ENCODE peak calls at places on chromosomes 7 and 10, in eight cellular contexts. N, X, V, G, D, I, F and Y are unnamed samples.

GRCh38 chr7:20408467-20408826 is 77.7 kb downstream of the ITGB8 start:
- DNase-seq in N (no peak), X (peak), V (peak), G (peak), D (no peak), I (peak), F (no peak), Y (peak)

GRCh38 chr7:51027256-51028127 is 244.8 kb upstream of the GRB10 start:
- DNase-seq in N (no peak), X (no peak), V (no peak), G (no peak), D (no peak), I (no peak), F (no peak), Y (no peak)

GRCh38 chr10:88541116-88541626 is 41.9 kb downstream of the RNLS start:
- DNase-seq in N (no peak), X (no peak), V (peak), G (peak), D (no peak), I (no peak), F (no peak), Y (peak)

GRCh38 chr7:158263110-158263963 is 324.3 kb downstream of the PTPRN2 start:
- DNase-seq in N (no peak), X (no peak), V (no peak), G (no peak), D (no peak), I (no peak), F (no peak), Y (no peak)

GRCh38 chr10:98460837-98461499 is 14.2 kb upstream of the HPS1 start:
- DNase-seq in N (no peak), X (peak), V (peak), G (peak), D (no peak), I (peak), F (no peak), Y (peak)

GRCh38 chr10:14659626-14660196 is 115.0 kb downstream of the FAM107B start:
- DNase-seq in N (peak), X (no peak), V (no peak), G (no peak), D (peak), I (no peak), F (no peak), Y (no peak)

GRCh38 chr7:114825423-114825951 is 96.4 kb upstream of the MDFIC start:
- DNase-seq in N (no peak), X (no peak), V (no peak), G (no peak), D (no peak), I (no peak), F (no peak), Y (no peak)

GRCh38 chr10:17344206-17344605 is 110.2 kb downstream of the ST8SIA6 start:
- DNase-seq in N (no peak), X (no peak), V (no peak), G (peak), D (no peak), I (no peak), F (no peak), Y (no peak)

GRCh38 chr10:100209303-100209702 is 20.1 kb downstream of the CHUK start:
- DNase-seq in N (no peak), X (peak), V (no peak), G (no peak), D (no peak), I (no peak), F (no peak), Y (peak)

GRCh38 chr10:133353202-133353959 is 4.4 kb downstream of the FUOM start:
- DNase-seq in N (no peak), X (no peak), V (no peak), G (no peak), D (no peak), I (no peak), F (peak), Y (no peak)

GRCh38 chr10:17954856-17955255 is 3.1 kb downstream of the SLC39A12 start:
- DNase-seq in N (no peak), X (peak), V (no peak), G (peak), D (no peak), I (no peak), F (no peak), Y (peak)

GRCh38 chr10:16481052-16481728 is 40.5 kb downstream of the C1QL3 start:
- DNase-seq in N (no peak), X (no peak), V (no peak), G (no peak), D (no peak), I (no peak), F (no peak), Y (no peak)

GRCh38 chr10:11142809-11143208 is 125.1 kb downstream of the CELF2 start:
- DNase-seq in N (no peak), X (no peak), V (no peak), G (no peak), D (no peak), I (no peak), F (no peak), Y (no peak)

GRCh38 chr10:77504870-77505257 is 132.7 kb downstream of the KCNMA1 start:
- DNase-seq in N (no peak), X (no peak), V (no peak), G (peak), D (no peak), I (peak), F (no peak), Y (no peak)

GRCh38 chr7:70470751-70471150 is 661.2 kb upstream of the GALNT17 start:
- DNase-seq in N (no peak), X (no peak), V (no peak), G (no peak), D (no peak), I (no peak), F (no peak), Y (no peak)

GRCh38 chr7:94348142-94348541 is 46.6 kb upstream of the COL1A2 start:
- DNase-seq in N (no peak), X (peak), V (peak), G (peak), D (no peak), I (no peak), F (no peak), Y (peak)

GRCh38 chr10:62231805-62232204 is 36.8 kb downstream of the RTKN2 start:
- DNase-seq in N (no peak), X (no peak), V (no peak), G (no peak), D (no peak), I (no peak), F (no peak), Y (no peak)

GRCh38 chr10:14244801-14245211 is 85.9 kb downstream of the FRMD4A start:
- DNase-seq in N (no peak), X (peak), V (peak), G (peak), D (no peak), I (peak), F (no peak), Y (no peak)

GRCh38 chr7:2204446-2204845 is 28.3 kb downstream of the MAD1L1 start:
- DNase-seq in N (no peak), X (no peak), V (no peak), G (no peak), D (no peak), I (no peak), F (no peak), Y (no peak)

DNA sequence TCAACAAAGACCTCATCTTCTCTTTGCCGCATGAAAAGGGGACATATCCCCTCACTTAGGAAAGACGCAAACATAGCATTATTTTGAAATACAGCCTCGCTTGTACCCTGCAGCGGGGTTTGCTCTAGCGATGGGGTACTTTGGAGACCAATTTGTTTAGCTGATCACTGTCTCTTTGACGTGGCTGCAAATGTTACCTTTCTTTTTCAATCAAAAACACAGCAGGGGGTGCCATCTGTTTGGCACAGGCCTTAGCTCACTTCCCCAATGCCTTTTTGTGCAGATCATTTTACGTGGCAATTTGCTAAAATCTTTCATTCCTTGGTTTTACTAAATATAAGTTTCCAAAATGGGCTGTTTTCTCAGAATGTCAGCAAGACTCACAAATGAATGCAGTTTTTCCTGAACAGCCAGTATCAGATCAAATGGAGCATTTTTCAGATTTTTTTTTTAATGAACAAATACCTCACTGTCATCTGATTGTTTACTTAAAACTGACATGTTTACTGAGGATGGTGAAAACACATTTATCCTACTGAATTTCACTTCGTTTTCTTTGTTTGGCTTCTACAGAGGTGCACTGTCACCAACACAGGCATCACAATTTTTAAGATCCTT is 206.2 kb downstream of the SKAP2 start:
- DNase-seq in N (no peak), X (no peak), V (no peak), G (no peak), D (no peak), I (peak), F (no peak), Y (no peak)
- H3K4me3 ChIP-seq in N (no peak), X (no peak), V (no peak), G (no peak), D (no peak), I (no peak), F (no peak), Y (no peak)

DNA sequence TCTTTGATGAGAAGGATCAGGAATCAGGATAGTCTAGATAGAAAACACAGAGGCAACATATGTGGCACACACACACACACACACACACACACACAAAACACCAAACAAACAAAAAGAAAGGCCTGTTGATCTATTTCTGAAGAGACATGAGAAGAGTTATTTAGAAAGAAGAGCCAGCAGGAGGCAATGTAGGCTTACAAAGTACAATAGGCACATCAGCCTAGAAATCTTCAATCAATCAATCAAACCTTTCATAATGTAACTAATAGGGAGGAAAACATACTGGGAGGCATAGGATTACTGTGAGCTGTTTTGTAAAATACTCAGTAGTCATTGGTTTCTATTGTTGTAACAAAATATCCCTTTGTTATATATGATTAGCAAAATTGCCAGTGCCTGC is 47.3 kb upstream of the TES start:
- DNase-seq in N (no peak), X (no peak), V (no peak), G (no peak), D (no peak), I (no peak), F (no peak), Y (no peak)
- TF ChIP-seq CTCF in N (no peak), X (no peak), V (no peak), G (peak), D (peak), I (peak), F (no peak), Y (no peak)

GRCh38 chr7:44057849-44058758 is 7.3 kb downstream of the PGAM2 start:
- DNase-seq in N (no peak), X (no peak), V (no peak), G (no peak), D (no peak), I (no peak), F (no peak), Y (no peak)

GRCh38 chr7:44057181-44057848 is 8.1 kb downstream of the PGAM2 start:
- DNase-seq in N (no peak), X (no peak), V (no peak), G (no peak), D (no peak), I (no peak), F (no peak), Y (no peak)

GRCh38 chr7:44059219-44060090 is 5.9 kb downstream of the PGAM2 start:
- DNase-seq in N (no peak), X (no peak), V (no peak), G (no peak), D (no peak), I (no peak), F (peak), Y (no peak)

GRCh38 chr7:44058759-44059218 is 6.6 kb downstream of the PGAM2 start:
- DNase-seq in N (no peak), X (no peak), V (no peak), G (no peak), D (no peak), I (no peak), F (no peak), Y (no peak)

GRCh38 chr7:44056681-44057080 is 8.7 kb downstream of the PGAM2 start:
- DNase-seq in N (no peak), X (no peak), V (no peak), G (no peak), D (no peak), I (no peak), F (no peak), Y (no peak)
- H3K4me3 ChIP-seq in N (no peak), X (no peak), V (no peak), G (no peak), D (no peak), I (no peak), F (no peak), Y (no peak)

GRCh38 chr7:48251766-48252165 is 80.5 kb downstream of the ABCA13 start:
- DNase-seq in N (no peak), X (no peak), V (no peak), G (no peak), D (no peak), I (no peak), F (no peak), Y (no peak)

GRCh38 chr7:48253020-48253419 is 81.8 kb downstream of the ABCA13 start:
- DNase-seq in N (no peak), X (no peak), V (no peak), G (no peak), D (no peak), I (no peak), F (no peak), Y (no peak)

GRCh38 chr7:48249162-48249561 is 77.9 kb downstream of the ABCA13 start:
- DNase-seq in N (no peak), X (no peak), V (no peak), G (no peak), D (no peak), I (peak), F (no peak), Y (no peak)

GRCh38 chr7:48246073-48246472 is 74.8 kb downstream of the ABCA13 start:
- DNase-seq in N (no peak), X (peak), V (no peak), G (no peak), D (no peak), I (no peak), F (no peak), Y (no peak)

GRCh38 chr7:48250441-48250951 is 79.2 kb downstream of the ABCA13 start:
- DNase-seq in N (no peak), X (peak), V (peak), G (peak), D (no peak), I (no peak), F (no peak), Y (peak)
- TF ChIP-seq CTCF in N (no peak), X (no peak), V (no peak), G (no peak), D (no peak), I (no peak), F (no peak), Y (no peak)

DNA sequence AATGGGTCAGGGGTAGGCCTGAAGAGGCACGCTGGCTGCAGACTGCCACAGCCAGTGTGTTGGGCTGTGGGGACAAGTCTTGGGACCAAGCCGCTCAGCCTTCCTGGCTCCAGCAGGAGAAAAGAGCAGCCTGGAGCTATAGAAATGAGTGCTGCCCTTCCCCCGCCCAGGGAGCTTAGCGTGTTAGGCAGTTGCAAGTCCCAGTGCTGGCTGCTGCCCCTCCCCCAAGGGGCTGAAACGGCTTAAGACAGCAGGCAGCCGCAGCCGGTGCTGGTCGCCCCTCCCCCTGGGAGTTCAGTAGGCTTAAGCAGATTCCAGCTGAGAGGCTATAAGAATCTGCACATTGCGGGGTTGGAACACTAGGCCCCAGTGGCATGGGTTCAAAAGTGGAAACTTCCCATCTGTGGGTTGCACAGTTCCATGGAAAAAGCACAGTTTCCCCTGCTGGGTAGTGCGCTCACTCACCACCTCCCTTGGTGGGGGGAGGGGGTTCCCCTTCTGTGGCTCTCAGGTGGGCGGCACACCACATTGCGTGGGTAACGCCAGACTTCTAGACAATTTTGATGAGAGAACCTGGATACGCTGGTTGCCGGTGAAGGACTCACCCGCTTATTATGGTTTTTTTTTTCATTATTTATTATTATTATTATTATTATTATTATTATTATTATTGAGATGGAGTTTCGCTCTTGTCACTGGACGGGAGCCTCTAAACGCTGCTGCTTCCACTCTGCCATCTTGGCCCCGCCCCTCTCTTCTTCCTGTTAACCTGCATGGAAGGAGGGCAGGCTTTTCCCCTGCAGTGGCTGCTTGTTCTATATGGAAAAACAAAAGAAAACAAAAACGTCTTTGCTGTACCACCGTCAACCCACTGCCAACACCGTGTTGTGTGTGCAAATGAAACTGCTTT is 151.1 kb downstream of the CXCL12 start:
- DNase-seq in N (no peak), X (no peak), V (peak), G (no peak), D (no peak), I (no peak), F (no peak), Y (peak)
- H3K4me3 ChIP-seq in N (no peak), X (no peak), V (no peak), G (no peak), D (no peak), I (no peak), F (no peak), Y (no peak)

DNA sequence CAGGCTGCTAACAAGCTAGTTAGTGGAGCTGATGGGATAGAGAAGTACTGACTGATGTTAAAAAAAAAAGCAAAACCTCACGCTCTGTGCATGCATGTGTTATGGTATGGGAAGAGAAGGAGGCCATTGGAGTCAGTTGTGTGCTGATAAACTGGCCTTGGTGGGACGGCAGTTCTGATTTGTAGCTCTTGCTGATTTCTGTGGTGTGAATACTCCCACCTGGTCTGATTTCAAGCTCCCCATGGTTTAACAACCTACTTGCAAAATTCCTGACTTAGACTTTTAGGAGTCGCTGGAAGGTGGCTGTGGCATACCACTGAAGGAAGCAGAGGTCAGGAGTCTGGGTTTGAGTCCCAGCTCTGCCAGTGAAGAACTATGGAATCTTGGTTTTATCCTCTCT is 15.2 kb downstream of the CAMK1D start:
- DNase-seq in N (no peak), X (no peak), V (no peak), G (no peak), D (no peak), I (no peak), F (no peak), Y (no peak)
- TF ChIP-seq CTCF in N (no peak), X (no peak), V (no peak), G (no peak), D (no peak), I (no peak), F (no peak), Y (no peak)